ENCODE peak calls at places on chromosome 16, in four cellular contexts. I is GM12878, Y is K562, T is HepG2. H is an unnamed sample.

GRCh38 chr16:64092284-64092683 is 1029.6 kb downstream of the CDH11 start:
- DNase-seq in Y (no peak), T (no peak), I (no peak), H (no peak)

GRCh38 chr16:80084614-80085013 is 456.2 kb upstream of the DYNLRB2 start:
- DNase-seq in T (peak; percentile 41), Y (peak; percentile 40), I (no peak), H (peak; percentile 65)

GRCh38 chr16:13064821-13065220 is 163.4 kb downstream of the SHISA9 start:
- DNase-seq in I (no peak), Y (no peak), T (no peak), H (no peak)

GRCh38 chr16:30030841-30031413 is at the start of gene TLCD3B:
- DNase-seq in Y (no peak), T (no peak), I (no peak), H (no peak)

GRCh38 chr16:67199808-67200198 is 872 bp downstream of the ELMO3 start:
- DNase-seq in I (no peak), T (no peak), Y (no peak), H (no peak)

GRCh38 chr16:75198135-75198600 is 8.8 kb downstream of the CTRB2 start:
- DNase-seq in Y (no peak), I (no peak), T (no peak), H (no peak)

GRCh38 chr16:19853132-19853972 is 31.3 kb downstream of the GPRC5B start:
- DNase-seq in I (no peak), T (no peak), Y (no peak), H (no peak)

GRCh38 chr16:90081606-90081970 is 4.5 kb upstream of the PRDM7 start:
- DNase-seq in T (no peak), I (no peak), Y (no peak), H (no peak)

GRCh38 chr16:66511615-66512500 is 38.1 kb downstream of the TK2 start:
- DNase-seq in I (no peak), T (no peak), Y (no peak), H (no peak)

GRCh38 chr16:30356401-30357084 is 1.4 kb upstream of the CD2BP2 start:
- DNase-seq in I (no peak), Y (no peak), T (no peak), H (no peak)

GRCh38 chr16:29673501-29673900 is 5.5 kb upstream of the QPRT start:
- DNase-seq in T (no peak), I (no peak), Y (no peak), H (no peak)

GRCh38 chr16:11035096-11035495 is 90.7 kb downstream of the CLEC16A start:
- DNase-seq in I (no peak), T (no peak), Y (no peak), H (no peak)

GRCh38 chr16:85376292-85377095 is 236.6 kb upstream of the GSE1 start:
- DNase-seq in Y (no peak), I (no peak), T (no peak), H (no peak)

GRCh38 chr16:74608944-74609343 is 2.0 kb upstream of the GLG1 start:
- DNase-seq in Y (no peak), I (no peak), T (no peak), H (no peak)

GRCh38 chr16:53666816-53667415 is 36.7 kb downstream of the RPGRIP1L start:
- DNase-seq in Y (no peak), T (peak; percentile 17), I (no peak), H (no peak)

GRCh38 chr16:53668869-53669268 is 34.8 kb downstream of the RPGRIP1L start:
- DNase-seq in I (no peak), T (no peak), Y (no peak), H (no peak)

DNA sequence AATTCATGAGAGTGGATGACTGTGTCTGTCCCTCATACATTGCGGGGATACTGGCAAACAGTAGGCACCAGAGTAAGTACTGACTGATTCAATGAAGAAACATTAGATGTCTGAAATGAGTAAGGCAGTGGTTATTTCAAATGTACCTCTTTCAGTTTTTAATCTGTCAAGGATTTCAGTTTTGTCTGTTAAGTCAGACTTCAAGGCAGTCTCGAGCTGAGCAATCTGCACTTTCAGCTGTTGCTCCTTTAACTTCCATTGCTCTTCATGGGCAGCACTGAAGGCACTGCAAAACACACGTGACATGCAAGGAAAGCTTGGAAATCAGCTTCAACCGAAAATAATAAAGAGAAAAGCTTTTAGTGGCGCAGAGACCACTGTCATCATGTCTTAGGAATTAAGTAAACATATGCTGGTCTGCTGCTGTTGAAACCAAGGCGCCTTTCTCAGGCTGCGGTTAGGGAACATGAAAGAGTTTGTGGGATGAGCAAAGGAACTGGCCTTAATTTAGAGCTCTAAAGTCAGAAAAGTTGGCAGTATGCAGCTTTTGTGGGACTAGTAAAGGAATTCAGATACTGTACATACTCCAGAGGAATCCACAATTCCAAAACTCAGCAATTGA is 38.8 kb downstream of the RPGRIP1L start:
- DNase-seq in Y (no peak), T (no peak), I (peak; percentile 19), H (no peak)
- TF ChIP-seq FOXM1 in Y (no peak), T (no peak), I (no peak), H (no peak)

GRCh38 chr16:84258266-84258665 is 18.5 kb upstream of the KCNG4 start:
- DNase-seq in T (no peak), Y (no peak), I (no peak), H (no peak)

GRCh38 chr16:84252214-84252613 is 12.4 kb upstream of the KCNG4 start:
- DNase-seq in Y (no peak), T (no peak), I (no peak), H (no peak)

GRCh38 chr16:84254080-84254479 is 14.3 kb upstream of the KCNG4 start:
- DNase-seq in Y (no peak), T (no peak), I (no peak), H (no peak)

GRCh38 chr16:84255050-84255810 is 15.4 kb upstream of the KCNG4 start:
- DNase-seq in I (no peak), T (no peak), Y (no peak), H (no peak)

DNA sequence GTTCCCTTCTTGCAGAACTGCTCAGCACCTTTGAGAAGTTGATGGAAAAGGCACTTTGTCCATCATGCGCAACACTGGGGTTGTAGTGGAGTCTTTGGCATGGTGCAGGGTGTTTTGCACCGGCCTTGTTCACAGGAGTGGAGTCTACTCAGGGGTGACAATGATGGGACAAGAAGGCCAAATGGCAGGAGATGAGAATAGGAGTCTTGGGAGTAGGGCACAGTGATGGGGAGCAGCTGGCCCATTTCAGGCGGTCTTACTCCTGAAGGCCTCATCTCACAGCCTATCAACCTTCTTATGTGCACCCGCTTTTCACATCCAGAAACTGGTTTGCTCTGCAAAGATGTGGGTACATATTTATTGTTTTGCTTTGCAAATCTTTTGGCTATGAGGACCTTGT is 13.4 kb upstream of the KCNG4 start:
- DNase-seq in I (no peak), T (no peak), Y (no peak), H (no peak)
- TF ChIP-seq TARDBP in I (no peak), T (no peak), Y (no peak), H (no peak)

GRCh38 chr16:648071-648785 is 937 bp upstream of the WDR90 start:
- DNase-seq in Y (no peak), T (peak; percentile 57), I (no peak), H (peak; percentile 59)

GRCh38 chr16:646679-647172 is 2.4 kb upstream of the WDR90 start:
- DNase-seq in Y (no peak), I (no peak), T (no peak), H (no peak)

GRCh38 chr16:649646-650045 is 481 bp downstream of the WDR90 start:
- DNase-seq in Y (no peak), T (no peak), I (no peak), H (no peak)

GRCh38 chr16:647173-647902 is 1.8 kb upstream of the WDR90 start:
- DNase-seq in Y (no peak), T (no peak), I (no peak), H (no peak)

DNA sequence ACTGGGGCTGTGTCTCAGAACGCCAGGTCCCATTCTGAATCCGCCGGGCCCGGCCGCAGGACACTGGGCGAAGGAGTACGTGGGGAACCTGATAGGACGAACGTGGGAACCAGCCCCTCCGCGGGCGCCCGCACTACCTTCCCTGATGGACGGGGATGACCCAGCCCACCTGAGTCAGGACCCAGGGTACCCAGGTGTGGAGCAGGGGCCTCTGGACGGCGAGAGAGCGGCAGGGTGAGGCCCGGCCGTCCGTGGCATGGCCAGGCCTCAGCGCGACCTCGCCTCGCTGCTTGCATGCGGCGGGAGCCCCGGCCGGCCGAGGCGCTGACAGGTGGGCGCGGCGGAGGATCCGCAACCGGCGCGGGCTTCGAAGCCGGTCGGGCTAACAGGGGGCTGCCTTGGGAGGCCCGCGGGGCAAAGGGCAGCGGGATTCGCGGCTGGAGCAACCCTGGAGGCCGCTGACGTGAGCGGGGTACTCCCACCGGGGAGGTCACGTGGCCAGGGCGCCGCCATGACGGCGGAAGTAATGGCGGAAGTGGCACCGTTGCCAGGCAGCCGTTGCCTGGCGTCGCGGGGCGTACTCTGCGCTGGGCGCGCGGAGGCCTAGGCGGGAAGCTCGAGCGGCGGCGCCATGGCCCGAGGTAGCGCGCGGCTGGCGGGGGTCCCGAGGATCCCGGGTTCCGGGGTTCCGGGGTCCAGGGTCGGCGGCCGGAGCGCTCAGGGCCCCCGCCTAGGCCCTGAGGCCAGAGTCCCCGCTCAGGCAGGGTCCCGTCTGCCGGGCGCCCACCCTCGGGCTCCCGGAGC is at the start of gene WDR90:
- DNase-seq in T (peak; percentile 91), I (peak; percentile 61), Y (no peak), H (peak; percentile 92)
- TF ChIP-seq BHLHE40 in T (peak; percentile 65), I (peak; percentile 89), Y (no peak), H (no peak)

DNA sequence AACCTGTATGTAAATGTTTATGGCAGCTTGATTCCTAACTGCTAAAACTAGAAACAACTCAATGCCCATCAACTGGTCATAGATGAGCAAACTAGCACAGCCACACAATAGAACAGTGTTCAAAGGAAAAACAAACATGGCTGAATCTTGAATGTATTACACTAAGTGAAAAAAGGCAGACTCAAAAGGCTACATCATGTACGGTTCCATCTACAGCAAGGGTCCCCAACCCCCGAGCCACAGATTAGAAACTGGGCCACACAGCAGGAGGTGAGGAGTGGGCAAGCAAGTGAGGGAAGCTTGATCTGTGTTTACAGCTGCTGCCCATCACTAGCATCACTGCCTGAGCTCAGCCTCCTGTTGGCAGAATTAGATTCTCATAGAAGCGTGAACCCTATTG is 8.0 kb downstream of the CEP20 start:
- DNase-seq in Y (no peak), I (no peak), T (no peak), H (no peak)
- TF ChIP-seq FOXM1 in Y (no peak), I (no peak), T (no peak), H (no peak)

DNA sequence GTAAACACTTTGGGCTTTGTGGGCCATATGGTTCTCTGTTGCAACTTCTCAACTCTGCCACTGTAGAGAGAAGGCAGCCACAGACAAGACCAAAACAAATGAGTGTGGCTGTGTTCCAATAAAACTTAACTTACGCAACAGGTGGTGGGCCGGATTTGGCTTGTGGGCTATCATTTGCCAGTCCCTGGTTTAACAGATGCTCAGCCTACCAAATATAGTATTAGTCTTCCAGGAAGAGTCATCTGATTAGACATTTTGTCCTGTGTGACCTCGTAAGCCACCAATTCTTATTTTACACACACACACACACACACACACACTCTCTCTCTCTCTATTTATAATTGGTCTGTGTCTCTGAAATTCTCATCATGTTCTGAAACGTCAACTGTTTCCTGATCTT is 245.9 kb downstream of the XYLT1 start:
- DNase-seq in Y (no peak), I (no peak), T (no peak), H (no peak)
- TF ChIP-seq TARDBP in Y (no peak), I (no peak), T (no peak), H (no peak)